ENCODE peak calls at places on chromosomes 5 and 9, in nine cellular contexts. U is stomach, S is lower leg skin, X is heart left ventricle, O is NB4, I is A549, M is body of pancreas, L is IMR-90, Y is transverse colon. F is an unnamed sample.

GRCh38 chr9:113593682-113594281 is 130.3 kb downstream of the RGS3 start:
- DNase-seq in M (peak), I (peak), Y (peak), U (peak), S (peak), X (peak), O (peak), L (peak), F (peak)

GRCh38 chr5:110105692-110106091 is 416.0 kb downstream of the MAN2A1 start:
- DNase-seq in M (peak), S (no peak), X (peak), Y (no peak), O (no peak), I (no peak), U (peak), L (no peak), F (no peak)

GRCh38 chr9:682633-683508 is 158.6 kb upstream of the DMRT1 start:
- DNase-seq in I (no peak), O (no peak), S (no peak), M (peak), U (peak), X (no peak), L (peak), Y (peak), F (peak)

GRCh38 chr9:108953983-108954574 is 19.9 kb downstream of the ABITRAM start:
- DNase-seq in O (peak), S (no peak), U (no peak), M (peak), X (no peak), L (peak), I (peak), Y (no peak), F (no peak)

GRCh38 chr5:95850391-95850894 is 27.9 kb upstream of the GLRX start:
- DNase-seq in Y (no peak), O (no peak), M (peak), L (no peak), U (no peak), I (no peak), X (no peak), S (no peak), F (no peak)

GRCh38 chr5:107324071-107324470 is 346.7 kb downstream of the EFNA5 start:
- DNase-seq in L (peak), M (no peak), I (no peak), S (no peak), O (no peak), U (no peak), X (no peak), Y (no peak), F (no peak)

GRCh38 chr5:73122875-73123810 is 2.8 kb downstream of the TMEM171 start:
- DNase-seq in M (no peak), L (peak), I (no peak), U (no peak), O (peak), X (no peak), S (no peak), Y (no peak), F (no peak)

GRCh38 chr5:180080670-180081280 is 9.2 kb upstream of the RNF130 start:
- DNase-seq in U (no peak), X (no peak), S (no peak), M (no peak), I (no peak), O (no peak), L (no peak), Y (no peak), F (peak)

GRCh38 chr9:10479172-10479571 is 133.6 kb downstream of the PTPRD start:
- DNase-seq in M (no peak), Y (no peak), S (no peak), U (no peak), I (no peak), O (peak), L (no peak), X (no peak), F (no peak)

GRCh38 chr5:16797949-16798348 is 138.1 kb downstream of the MYO10 start:
- DNase-seq in L (no peak), U (no peak), X (no peak), M (no peak), O (no peak), S (no peak), Y (no peak), I (no peak), F (no peak)

GRCh38 chr9:132199056-132199455 is 37.2 kb downstream of the NTNG2 start:
- DNase-seq in L (no peak), X (no peak), I (no peak), Y (no peak), S (no peak), M (no peak), O (no peak), U (no peak), F (no peak)

GRCh38 chr5:1429066-1429465 is 16.2 kb downstream of the SLC6A3 start:
- DNase-seq in L (no peak), U (peak), M (no peak), Y (no peak), X (no peak), O (no peak), I (no peak), S (no peak), F (no peak)

GRCh38 chr9:133708770-133709611 is 29.2 kb downstream of the SARDH start:
- DNase-seq in U (no peak), S (no peak), I (no peak), Y (no peak), O (no peak), M (no peak), L (no peak), X (peak), F (peak)

DNA sequence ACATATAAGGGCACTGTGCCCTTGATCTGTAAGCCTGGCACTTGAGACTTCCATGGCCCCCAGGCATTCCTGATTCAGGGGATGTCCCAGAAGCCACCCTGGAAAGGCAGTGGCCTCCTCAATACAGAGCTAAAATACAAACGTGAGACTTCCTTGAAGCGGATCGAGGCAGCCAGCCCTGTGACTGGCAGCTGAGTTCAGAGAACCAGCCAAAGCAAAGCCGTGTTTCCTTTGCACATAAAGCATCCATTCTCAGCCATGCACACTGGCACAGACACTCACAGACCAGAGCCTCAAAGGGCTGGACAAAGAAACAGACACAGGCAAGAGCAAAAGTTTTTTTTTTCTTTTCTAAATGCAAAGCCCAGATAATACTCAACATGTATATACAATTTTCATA is 18.8 kb upstream of the CPEB4 start:
- DNase-seq in I (no peak), O (no peak), S (no peak), X (no peak), M (no peak), Y (no peak), U (peak), L (no peak), F (no peak)
- TF ChIP-seq CTCF in I (no peak), O (no peak), S (no peak), X (no peak), M (no peak), Y (no peak), U (no peak), L (no peak), F (no peak)

DNA sequence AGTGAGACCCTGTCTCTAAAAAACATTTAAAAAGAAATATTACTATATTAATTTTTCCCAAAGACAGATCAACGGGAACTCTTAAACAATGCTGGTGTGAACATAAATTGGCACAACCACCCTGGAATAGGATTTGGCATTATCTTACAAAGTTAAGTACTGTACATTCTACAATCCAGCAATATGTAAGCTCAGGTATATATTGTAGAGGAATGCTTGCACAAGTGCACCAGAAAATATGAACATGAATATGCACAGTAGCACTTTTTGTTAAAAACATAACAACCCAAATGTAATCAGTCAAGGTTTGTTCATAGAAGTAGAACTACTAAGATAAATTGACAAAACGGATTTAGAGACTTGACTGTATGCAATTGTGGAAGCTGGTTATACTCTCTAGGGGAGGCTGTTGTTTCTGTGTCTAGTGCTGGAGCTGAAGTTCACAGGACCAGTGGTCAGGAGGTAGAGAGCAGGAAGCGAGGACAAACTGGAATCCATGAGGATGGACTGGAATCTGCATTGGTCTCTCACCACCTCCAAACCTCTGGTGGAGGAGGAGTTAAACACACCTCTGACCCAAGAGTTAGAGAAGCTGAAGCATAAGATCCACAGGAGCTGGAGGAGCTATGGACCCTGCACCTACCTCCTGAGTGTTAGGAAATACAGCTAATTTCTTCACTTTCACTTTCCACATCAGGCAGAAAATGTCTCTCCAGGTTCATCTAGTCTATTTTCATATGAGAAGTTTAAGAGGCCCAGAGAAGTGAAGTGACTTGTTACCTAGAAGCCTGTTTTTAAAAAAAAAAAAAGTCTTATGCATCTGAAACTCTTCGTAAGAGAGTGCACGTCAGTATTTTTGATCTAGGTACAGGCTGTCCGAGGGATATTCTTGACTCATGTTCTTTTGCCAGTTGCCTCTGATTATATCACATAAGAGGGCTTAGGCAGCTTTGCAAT is 20.3 kb upstream of the RIC1 start:
- DNase-seq in X (no peak), L (no peak), S (no peak), U (no peak), Y (no peak), I (no peak), O (peak), M (no peak), F (no peak)
- H3K4me3 ChIP-seq in X (peak), L (no peak), S (no peak), U (peak), Y (peak), I (no peak), O (peak), M (no peak), F (peak)

GRCh38 chr5:14400611-14401010 is 181.0 kb upstream of the OTULINL start:
- DNase-seq in O (no peak), X (no peak), I (no peak), L (no peak), Y (no peak), S (no peak), M (no peak), U (no peak), F (no peak)

GRCh38 chr5:14400085-14400484 is 181.5 kb upstream of the OTULINL start:
- DNase-seq in I (no peak), U (no peak), X (no peak), M (no peak), Y (no peak), S (no peak), O (peak), L (peak), F (no peak)

GRCh38 chr5:14405267-14405666 is 176.3 kb upstream of the OTULINL start:
- DNase-seq in U (no peak), L (no peak), O (peak), M (no peak), I (peak), Y (no peak), S (no peak), X (no peak), F (no peak)

GRCh38 chr5:14401639-14402038 is 180.0 kb upstream of the OTULINL start:
- DNase-seq in U (no peak), Y (no peak), X (no peak), M (no peak), L (no peak), O (no peak), I (no peak), S (no peak), F (no peak)

GRCh38 chr5:14402424-14402823 is 179.2 kb upstream of the OTULINL start:
- DNase-seq in O (no peak), U (no peak), I (no peak), X (no peak), Y (no peak), S (no peak), M (no peak), L (no peak), F (no peak)
- TF ChIP-seq POLR2A in O (no peak), U (no peak), I (no peak), X (no peak), Y (no peak), S (no peak), M (no peak), L (no peak), F (no peak)

GRCh38 chr9:130924448-130924788 is 14.6 kb downstream of the FIBCD1 start:
- DNase-seq in L (no peak), X (no peak), O (no peak), M (no peak), I (no peak), S (no peak), Y (no peak), U (no peak), F (no peak)

GRCh38 chr9:130929571-130930022 is 9.4 kb downstream of the FIBCD1 start:
- DNase-seq in M (no peak), L (no peak), O (no peak), I (no peak), X (no peak), Y (no peak), U (no peak), S (no peak), F (no peak)

GRCh38 chr9:130925050-130925678 is 13.9 kb downstream of the FIBCD1 start:
- DNase-seq in L (no peak), Y (no peak), M (no peak), I (no peak), U (no peak), O (no peak), X (no peak), S (no peak), F (no peak)

GRCh38 chr9:130927995-130928900 is 10.8 kb downstream of the FIBCD1 start:
- DNase-seq in M (peak), I (peak), O (no peak), X (peak), U (peak), Y (peak), S (no peak), L (peak), F (peak)

GRCh38 chr9:130927338-130927737 is 11.7 kb downstream of the FIBCD1 start:
- DNase-seq in Y (no peak), I (no peak), O (no peak), X (no peak), M (no peak), U (no peak), L (peak), S (no peak), F (no peak)
- TF ChIP-seq CTCF in Y (no peak), I (no peak), O (no peak), X (no peak), M (no peak), U (no peak), L (no peak), S (no peak), F (no peak)

DNA sequence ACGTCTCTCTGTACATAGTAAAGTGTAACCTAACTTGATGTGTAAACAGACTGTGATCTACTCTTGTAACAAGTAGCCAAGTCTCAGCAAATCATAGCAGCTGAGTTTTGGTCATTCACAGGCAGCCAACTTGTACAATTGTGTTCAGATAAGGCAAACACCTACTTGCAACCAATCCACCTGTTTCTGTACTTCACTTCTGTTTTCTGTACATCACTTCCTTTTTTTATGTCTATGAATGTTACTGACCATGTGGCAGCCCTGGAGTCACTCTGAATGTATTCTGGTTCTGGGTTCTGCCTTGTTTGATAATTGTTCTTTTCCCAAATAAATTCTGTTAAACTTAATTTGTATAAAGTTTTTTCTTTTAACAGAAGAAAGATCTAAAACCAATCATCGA is 26.0 kb downstream of the RLN2 start:
- DNase-seq in X (no peak), L (no peak), S (no peak), O (peak), I (no peak), U (no peak), Y (no peak), M (no peak), F (no peak)
- H3K4me3 ChIP-seq in X (no peak), L (no peak), S (no peak), O (no peak), I (no peak), U (no peak), Y (no peak), M (no peak), F (no peak)

GRCh38 chr9:36258170-36258988 is at the start of gene GNE:
- DNase-seq in M (peak), I (peak), X (peak), O (peak), U (peak), Y (peak), S (peak), L (peak), F (peak)
- TF ChIP-seq POLR2A in M (peak), I (peak), X (peak), O (peak), U (no peak), Y (peak), S (no peak), L (peak), F (peak)

GRCh38 chr5:172769598-172770373 is 1.2 kb downstream of the DUSP1 start:
- DNase-seq in X (peak), Y (peak), M (peak), S (no peak), L (peak), O (no peak), U (no peak), I (no peak), F (peak)

GRCh38 chr5:172772112-172772906 is 1.3 kb upstream of the DUSP1 start:
- DNase-seq in I (peak), S (peak), U (peak), L (peak), O (peak), Y (peak), X (peak), M (peak), F (peak)

GRCh38 chr5:172771439-172772111 is 580 bp upstream of the DUSP1 start:
- DNase-seq in I (no peak), U (no peak), X (no peak), S (no peak), O (peak), L (no peak), M (peak), Y (no peak), F (no peak)

GRCh38 chr5:172770374-172770674 is 671 bp downstream of the DUSP1 start:
- DNase-seq in I (no peak), M (no peak), O (no peak), Y (no peak), S (no peak), L (no peak), X (no peak), U (no peak), F (no peak)

DNA sequence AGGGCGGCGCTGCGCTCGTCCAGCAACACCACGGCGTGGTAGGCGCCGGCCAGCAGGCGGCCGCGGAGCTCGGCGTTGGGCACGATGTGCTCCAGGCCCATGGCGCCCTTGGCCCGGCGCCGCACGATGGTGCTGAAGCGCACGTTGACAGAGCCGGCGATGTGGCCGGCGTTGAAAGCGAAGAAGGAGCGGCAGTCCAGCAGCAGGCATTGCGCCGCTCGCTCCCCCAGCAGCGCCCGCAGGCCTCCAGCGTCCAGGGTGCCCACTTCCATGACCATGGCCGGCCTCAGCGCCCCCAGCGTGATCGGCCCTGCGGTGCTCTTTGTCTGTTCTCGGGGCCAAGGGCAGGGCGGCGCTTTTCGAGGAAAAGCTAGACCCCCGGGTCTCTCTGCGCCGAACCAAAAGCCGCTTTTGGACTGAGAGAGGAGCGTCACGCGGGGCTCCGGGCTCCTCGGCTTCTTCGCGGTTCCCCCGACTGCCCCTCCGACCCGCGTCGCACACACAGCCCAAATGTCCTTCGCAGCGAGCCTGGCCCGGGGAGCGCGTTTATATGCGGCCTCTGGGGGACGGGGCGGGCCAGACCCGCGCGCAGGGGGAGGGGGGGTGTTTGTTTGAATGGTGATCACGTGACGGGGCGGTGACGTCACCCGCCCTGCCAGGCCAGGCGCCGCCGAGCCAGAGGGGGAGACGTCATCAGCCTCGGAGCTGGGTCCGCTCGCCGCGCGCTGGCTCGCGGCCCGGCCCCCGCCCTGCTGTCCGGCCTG is at the start of gene DUSP1:
- DNase-seq in I (peak), M (peak), S (peak), Y (peak), U (peak), L (peak), X (peak), O (peak), F (peak)
- TF ChIP-seq CTCF in I (peak), M (peak), S (no peak), Y (peak), U (no peak), L (no peak), X (peak), O (peak), F (peak)

GRCh38 chr5:76111510-76112174 is 28.5 kb downstream of the SV2C start:
- DNase-seq in M (peak), X (no peak), S (no peak), O (no peak), U (no peak), I (no peak), Y (no peak), L (no peak), F (no peak)

GRCh38 chr5:76113103-76113502 is 29.9 kb downstream of the SV2C start:
- DNase-seq in O (no peak), Y (peak), I (no peak), S (no peak), U (no peak), L (no peak), M (no peak), X (no peak), F (no peak)

GRCh38 chr5:76114192-76114795 is 31.1 kb downstream of the SV2C start:
- DNase-seq in O (peak), M (peak), X (no peak), L (no peak), U (peak), S (no peak), I (no peak), Y (peak), F (no peak)
- H3K4me3 ChIP-seq in O (no peak), M (no peak), X (no peak), L (no peak), U (no peak), S (no peak), I (no peak), Y (peak), F (no peak)

DNA sequence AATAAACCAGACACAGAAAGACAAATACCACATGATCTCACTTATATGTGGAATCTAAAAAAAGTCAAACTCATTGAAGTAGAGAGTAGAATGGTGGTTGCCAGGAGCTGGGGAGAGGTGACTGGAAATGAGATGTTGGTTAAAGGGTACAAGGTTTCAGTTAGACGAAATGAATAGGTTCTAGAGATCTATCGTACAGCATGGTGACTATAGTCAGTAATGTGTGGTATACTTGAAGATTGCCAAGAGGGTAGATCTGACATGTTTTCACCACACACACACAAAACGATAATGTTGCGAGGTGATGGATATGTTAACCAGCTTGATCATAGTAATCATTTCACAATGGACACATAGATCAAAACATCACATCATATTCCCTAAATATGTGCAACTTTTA is 46.4 kb downstream of the FGF1 start:
- DNase-seq in Y (no peak), I (no peak), U (no peak), S (no peak), M (no peak), L (no peak), X (no peak), O (no peak), F (no peak)
- TF ChIP-seq POLR2A in Y (no peak), I (no peak), U (no peak), S (no peak), M (no peak), L (no peak), X (no peak), O (no peak), F (no peak)

F was measured in Peyer's patch.